ENCODE peak calls at places on chromosomes 4 and X, in ten cellular contexts. K, F, C, H, W, T, P, Y, O and A are unnamed samples.

GRCh38 chrX:119168104-119168503 is 40.5 kb upstream of the KIAA1210 start:
- DNase-seq in H (no peak), T (no peak), C (no peak), W (no peak), F (no peak), K (no peak), Y (no peak), O (no peak), P (no peak), A (no peak)

GRCh38 chrX:48827654-48827968 is 1.3 kb downstream of the ERAS start:
- DNase-seq in F (no peak), T (no peak), C (no peak), W (no peak), H (no peak), P (no peak), O (no peak), K (no peak), Y (no peak), A (no peak)

GRCh38 chr4:159191989-159192388 is 89.1 kb downstream of the RAPGEF2 start:
- DNase-seq in O (no peak), T (no peak), F (no peak), K (no peak), W (no peak), C (peak), P (no peak), Y (peak), H (no peak), A (no peak)

GRCh38 chr4:8394806-8395205 is 45.7 kb downstream of the ACOX3 start:
- DNase-seq in Y (no peak), K (no peak), O (peak), F (no peak), T (no peak), H (no peak), C (no peak), W (no peak), P (no peak), A (no peak)

GRCh38 chrX:148555101-148555500 is 54.7 kb downstream of the AFF2 start:
- DNase-seq in P (no peak), H (no peak), W (no peak), K (no peak), T (no peak), C (peak), F (no peak), O (no peak), Y (no peak), A (no peak)

GRCh38 chr4:15938640-15939039 is at the start of gene FGFBP1:
- DNase-seq in W (no peak), F (no peak), O (no peak), H (no peak), K (no peak), C (no peak), T (no peak), P (no peak), Y (no peak), A (no peak)

GRCh38 chr4:35939746-35940145 is 304.6 kb downstream of the ARAP2 start:
- DNase-seq in H (no peak), T (no peak), K (no peak), Y (no peak), C (no peak), W (no peak), O (no peak), P (no peak), F (no peak), A (no peak)

GRCh38 chr4:36280555-36280954 is 861 bp upstream of the DTHD1 start:
- DNase-seq in C (peak), O (peak), K (no peak), H (no peak), T (no peak), F (no peak), W (no peak), Y (no peak), P (no peak), A (no peak)

GRCh38 chr4:3410401-3411135 is 31.2 kb upstream of the HGFAC start:
- DNase-seq in Y (no peak), H (no peak), P (peak), F (no peak), C (no peak), O (no peak), W (no peak), K (no peak), T (no peak), A (peak)

GRCh38 chrX:39576081-39576701 is 521.6 kb downstream of the BCOR start:
- DNase-seq in H (no peak), O (peak), T (no peak), P (no peak), F (peak), Y (peak), W (peak), C (peak), K (no peak), A (no peak)

GRCh38 chr4:139951051-139951450 is 202.9 kb downstream of the MAML3 start:
- DNase-seq in Y (peak), H (no peak), T (no peak), O (no peak), P (no peak), F (no peak), K (no peak), W (no peak), C (no peak), A (no peak)

GRCh38 chr4:82138376-82138775 is 235.4 kb downstream of the HNRNPD start:
- DNase-seq in F (no peak), O (no peak), T (no peak), K (no peak), H (no peak), Y (no peak), C (no peak), W (no peak), P (no peak), A (no peak)

GRCh38 chr4:113587640-113588275 is 173.8 kb downstream of the CAMK2D start:
- DNase-seq in O (no peak), C (no peak), K (no peak), H (no peak), Y (no peak), P (no peak), T (no peak), W (no peak), F (no peak), A (no peak)

GRCh38 chrX:43813898-43814297 is 68.4 kb downstream of the MAOB start:
- DNase-seq in Y (peak), H (peak), C (peak), P (no peak), O (no peak), W (no peak), F (no peak), T (no peak), K (no peak), A (no peak)

GRCh38 chr4:169957785-169958184 is 68.4 kb downstream of the MFAP3L start:
- DNase-seq in H (no peak), Y (no peak), P (no peak), F (no peak), W (no peak), C (peak), T (no peak), K (no peak), O (no peak), A (no peak)

GRCh38 chr4:66376921-66377320 is 706.6 kb upstream of the EPHA5 start:
- DNase-seq in Y (no peak), F (no peak), H (no peak), O (no peak), K (no peak), C (no peak), T (no peak), P (no peak), W (no peak), A (no peak)

GRCh38 chrX:46876901-46877300 is 35.3 kb upstream of the JADE3 start:
- DNase-seq in T (no peak), Y (no peak), C (no peak), W (no peak), K (no peak), P (no peak), O (no peak), H (no peak), F (no peak), A (no peak)

GRCh38 chrX:20361890-20362262 is 95.2 kb upstream of the RPS6KA3 start:
- DNase-seq in P (no peak), K (no peak), C (peak), T (no peak), O (no peak), Y (peak), F (no peak), W (no peak), H (no peak), A (no peak)

GRCh38 chrX:67613366-67613765 is 69.5 kb downstream of the AR start:
- DNase-seq in P (no peak), K (no peak), F (no peak), C (no peak), H (no peak), T (no peak), W (no peak), O (no peak), Y (peak), A (no peak)
- H3K27ac ChIP-seq in P (no peak), K (no peak), F (no peak), C (no peak), H (no peak), T (no peak), W (no peak), O (no peak), Y (peak), A (no peak)

DNA sequence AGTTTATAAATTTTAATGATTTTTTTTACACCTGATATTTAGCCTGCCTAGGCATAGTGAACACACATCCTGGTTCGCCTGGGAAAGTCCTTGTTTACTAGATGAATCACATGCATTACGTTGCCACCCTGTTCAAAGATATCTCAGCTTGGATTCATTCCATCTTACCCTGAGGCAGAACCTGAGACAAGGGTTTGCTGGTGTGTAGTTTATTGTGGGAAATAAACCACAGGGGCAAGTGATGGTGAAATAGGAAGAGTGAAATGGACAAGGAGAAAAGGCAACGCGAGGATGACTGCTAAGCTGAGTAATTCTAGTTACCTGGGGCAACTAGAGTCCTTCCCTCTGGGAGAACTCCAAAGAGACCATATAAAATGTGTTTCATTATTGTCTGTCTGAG is 797.4 kb upstream of the FRG1 start:
- DNase-seq in K (no peak), W (no peak), T (no peak), Y (no peak), P (no peak), H (no peak), C (no peak), F (no peak), O (no peak), A (no peak)
- H3K27ac ChIP-seq in K (no peak), W (no peak), T (no peak), Y (no peak), P (no peak), H (no peak), C (no peak), F (no peak), O (no peak), A (no peak)

GRCh38 chr4:185821029-185821419 is 9.0 kb upstream of the SORBS2 start:
- DNase-seq in O (no peak), P (no peak), F (no peak), W (no peak), K (no peak), C (no peak), Y (no peak), T (no peak), H (no peak), A (no peak)
- H3K27ac ChIP-seq in O (no peak), P (no peak), F (no peak), W (no peak), K (no peak), C (no peak), Y (no peak), T (no peak), H (no peak), A (no peak)

DNA sequence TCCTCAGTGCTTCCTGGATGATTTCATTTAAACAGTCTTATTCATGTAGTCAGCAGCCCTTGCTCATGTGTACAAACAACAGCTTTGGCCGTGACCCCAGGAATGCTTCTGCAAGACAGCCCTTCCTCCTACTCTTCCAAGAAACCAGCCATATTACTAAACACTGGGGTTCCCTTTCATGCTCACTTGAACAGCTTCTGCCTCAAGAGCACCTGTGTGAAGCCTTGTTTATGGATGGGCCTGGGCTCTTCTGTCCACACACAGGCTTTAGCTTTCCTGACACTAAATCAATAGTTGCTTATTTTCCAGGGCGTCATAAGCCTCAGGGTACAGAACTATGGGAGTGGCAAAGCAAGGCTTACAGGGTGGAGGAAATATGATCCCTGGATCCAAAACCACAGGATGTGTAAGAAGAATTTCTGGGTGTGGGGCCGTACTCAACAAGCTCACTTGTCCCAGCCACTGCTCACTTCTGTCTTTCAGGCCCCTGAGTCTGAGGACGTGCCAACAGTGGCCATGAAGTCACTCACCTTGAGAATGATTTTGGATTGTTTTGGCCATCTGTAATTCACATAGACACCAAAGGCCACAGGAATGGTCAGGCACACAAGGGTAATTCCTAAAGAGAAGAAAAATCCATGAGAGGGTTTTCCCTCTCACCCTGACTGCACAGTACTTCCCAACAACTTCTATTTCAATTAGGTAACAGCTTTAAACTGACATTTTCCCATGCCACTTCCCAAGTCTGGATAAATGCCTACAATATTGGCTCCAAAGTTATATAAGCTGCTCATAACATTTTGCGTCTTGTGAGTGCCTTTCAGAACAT is 17.7 kb downstream of the SLC10A6 start:
- DNase-seq in F (peak), C (no peak), O (no peak), T (no peak), Y (peak), W (no peak), P (no peak), K (peak), H (no peak), A (no peak)
- H3K27ac ChIP-seq in F (no peak), C (no peak), O (no peak), T (no peak), Y (no peak), W (no peak), P (no peak), K (no peak), H (no peak), A (no peak)

GRCh38 chr4:94530073-94530472 is 78.3 kb downstream of the PDLIM5 start:
- DNase-seq in O (no peak), H (no peak), C (no peak), Y (no peak), P (no peak), T (no peak), W (no peak), F (no peak), K (no peak), A (no peak)
- H3K27ac ChIP-seq in O (no peak), H (no peak), C (no peak), Y (no peak), P (no peak), T (no peak), W (peak), F (no peak), K (no peak), A (no peak)

DNA sequence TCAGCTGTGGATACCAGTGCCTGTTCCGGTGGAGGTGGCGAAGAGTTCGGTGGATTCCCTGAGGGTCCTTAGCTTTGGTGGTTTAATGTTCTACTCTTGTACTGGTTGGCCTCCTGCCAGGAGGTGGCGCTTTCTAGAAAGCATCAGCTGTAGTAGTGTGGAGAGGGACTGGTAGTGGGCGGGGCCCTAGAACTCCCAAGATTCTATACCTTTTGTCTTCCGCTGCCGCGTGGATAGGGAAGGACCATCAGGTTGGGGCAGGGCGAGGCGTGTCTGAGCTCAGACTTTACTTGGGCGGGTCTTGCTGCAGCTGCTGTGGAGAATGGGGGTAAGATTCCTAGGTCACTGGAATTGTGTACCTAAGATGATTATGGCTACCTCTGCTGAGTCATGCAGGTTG is 390.3 kb downstream of the FAM47A start:
- DNase-seq in H (no peak), C (no peak), T (no peak), W (no peak), O (no peak), F (no peak), P (no peak), Y (peak), K (peak), A (no peak)
- H3K27ac ChIP-seq in H (no peak), C (no peak), T (no peak), W (no peak), O (no peak), F (no peak), P (no peak), Y (no peak), K (no peak), A (no peak)

DNA sequence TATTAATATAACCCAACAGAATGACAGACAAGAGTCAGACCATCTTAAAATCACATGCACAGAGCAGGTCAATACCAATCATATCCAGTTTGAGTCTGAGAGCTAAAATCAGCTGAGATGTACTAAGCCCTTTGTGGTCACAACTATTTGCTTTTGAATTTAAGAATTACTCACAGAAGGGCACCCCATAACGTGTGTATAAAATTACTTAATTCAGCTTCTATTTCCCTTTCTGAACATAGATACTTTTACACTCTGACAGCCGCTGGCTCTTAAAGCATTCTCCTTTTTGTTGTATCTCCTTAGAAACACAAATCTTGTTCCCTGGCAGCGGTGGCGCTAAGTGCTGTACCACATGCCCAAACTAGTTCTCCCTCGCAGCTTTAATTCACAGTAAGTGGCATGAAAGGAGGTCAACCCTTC is 14.8 kb upstream of the PPARGC1A start:
- DNase-seq in K (no peak), H (no peak), F (no peak), O (peak), P (no peak), T (no peak), C (no peak), Y (no peak), W (no peak), A (no peak)
- H3K27ac ChIP-seq in K (no peak), H (no peak), F (no peak), O (no peak), P (no peak), T (no peak), C (no peak), Y (no peak), W (no peak), A (peak)

DNA sequence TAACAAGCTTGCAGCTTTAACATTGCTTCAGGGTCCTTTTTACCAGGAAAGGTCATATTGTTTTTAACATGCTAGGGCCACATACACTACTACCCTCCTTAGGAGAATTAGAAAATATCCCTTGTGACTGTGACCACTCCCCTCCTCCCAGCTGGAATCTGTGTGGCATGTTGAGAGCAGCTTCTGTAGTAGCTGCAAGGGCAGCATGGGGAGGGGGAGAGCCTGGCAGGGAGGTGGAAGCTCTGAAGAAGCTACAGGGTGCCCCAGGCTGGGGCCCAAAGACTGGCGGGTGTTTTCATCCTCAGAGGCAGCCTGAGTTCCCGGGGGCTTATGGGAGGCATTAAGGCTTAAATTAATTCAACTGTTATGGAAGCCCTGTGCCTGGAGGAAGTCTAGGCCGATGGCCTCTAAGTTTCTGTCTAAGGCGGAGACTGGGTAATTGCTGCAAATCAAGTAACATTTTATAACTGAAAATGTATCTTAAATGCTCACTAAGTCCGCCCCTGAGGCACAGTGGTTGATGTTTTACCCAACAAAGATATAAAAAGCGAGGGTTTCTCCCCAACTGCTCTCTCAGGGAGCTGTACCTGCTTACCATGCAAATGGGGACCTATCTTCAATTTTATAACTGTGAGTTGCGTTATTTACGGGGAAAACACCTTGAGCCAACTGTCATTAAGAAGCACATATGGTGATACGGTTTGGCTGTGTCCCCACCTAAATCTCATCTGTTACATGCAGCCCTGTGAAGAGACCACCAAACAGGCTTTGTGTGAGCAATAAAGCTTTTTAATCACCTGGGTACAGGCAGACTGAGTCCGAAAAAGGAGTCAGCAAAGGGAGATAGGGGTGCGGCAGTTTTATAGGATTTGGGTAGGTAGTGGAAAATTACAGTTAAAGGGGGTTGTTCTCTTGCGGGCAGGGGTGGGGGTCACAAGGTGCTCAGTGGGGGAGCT is 37.4 kb upstream of the STS start:
- DNase-seq in Y (peak), K (no peak), H (no peak), P (no peak), W (no peak), C (peak), T (no peak), F (no peak), O (no peak), A (no peak)
- H3K27ac ChIP-seq in Y (peak), K (no peak), H (peak), P (peak), W (no peak), C (no peak), T (no peak), F (no peak), O (no peak), A (no peak)

GRCh38 chr4:120055795-120056194 is 10.9 kb downstream of the MAD2L1 start:
- DNase-seq in K (no peak), Y (no peak), F (no peak), W (no peak), C (no peak), H (no peak), T (no peak), O (no peak), P (no peak), A (no peak)
- H3K27ac ChIP-seq in K (no peak), Y (no peak), F (no peak), W (peak), C (no peak), H (peak), T (no peak), O (no peak), P (no peak), A (no peak)

DNA sequence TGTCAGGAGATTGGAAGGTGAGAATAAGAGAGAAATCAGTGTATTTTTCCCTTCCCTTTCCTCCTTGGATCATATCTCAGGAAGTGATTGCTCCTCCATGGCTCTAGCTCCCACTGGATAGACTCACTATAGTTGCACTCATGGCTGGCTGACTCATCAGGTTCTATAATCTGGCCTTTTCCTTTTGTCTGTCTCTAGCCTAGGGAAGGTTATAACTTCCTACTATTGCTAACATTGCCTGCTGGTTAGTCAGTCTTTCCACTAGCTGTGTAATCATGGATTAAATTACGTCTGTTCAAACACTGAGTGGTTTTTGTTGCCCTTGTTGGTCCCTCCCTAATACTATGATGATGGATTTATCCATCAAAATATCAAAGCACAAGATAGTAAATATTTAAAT is 195.5 kb upstream of the VEGFC start:
- DNase-seq in O (no peak), K (no peak), F (no peak), H (no peak), P (no peak), Y (peak), C (no peak), W (no peak), T (no peak), A (no peak)
- H3K27ac ChIP-seq in O (no peak), K (no peak), F (no peak), H (no peak), P (no peak), Y (no peak), C (no peak), W (no peak), T (no peak), A (no peak)